ENCODE peak calls at places on chromosomes 4 and X, in six cellular contexts. J is endothelial cell, V is adrenal gland, P is GM10248, B is HepG2, I is nephron progenitor cell. T is an unnamed sample.

GRCh38 chrX:140697618-140698017 is 11.9 kb upstream of the LINC00632 start:
- DNase-seq in J (no peak), V (no peak), P (no peak), B (no peak), I (no peak), T (no peak)

GRCh38 chrX:35461164-35461563 is 337.0 kb upstream of the MAGEB16 start:
- DNase-seq in J (no peak), V (no peak), P (no peak), B (no peak), I (no peak), T (no peak)

GRCh38 chrX:139802048-139802447 is 94.1 kb upstream of the MCF2 start:
- DNase-seq in J (no peak), V (no peak), P (no peak), B (no peak), I (no peak), T (no peak)

GRCh38 chrX:76279007-76279406 is 106.1 kb downstream of the PBDC1 start:
- DNase-seq in J (peak), V (peak), P (peak), B (peak), I (peak), T (peak)

GRCh38 chrX:40201486-40201885 is 103.7 kb upstream of the BCOR start:
- DNase-seq in J (no peak), V (no peak), P (peak), B (no peak), I (no peak), T (no peak)

GRCh38 chr4:107837298-107837697 is 12.6 kb downstream of the SGMS2 start:
- DNase-seq in J (no peak), V (no peak), P (no peak), B (no peak), I (no peak), T (no peak)

GRCh38 chr4:182254381-182254780 is 11.2 kb downstream of the TENM3 start:
- DNase-seq in J (no peak), V (no peak), P (no peak), B (no peak), I (no peak), T (no peak)

GRCh38 chr4:158793021-158793420 is 24.2 kb downstream of the FNIP2 start:
- DNase-seq in J (no peak), V (no peak), P (no peak), B (no peak), I (no peak), T (no peak)

GRCh38 chrX:118853596-118853995 is 30.0 kb downstream of the ZCCHC12 start:
- DNase-seq in J (no peak), V (no peak), P (no peak), B (no peak), I (no peak), T (no peak)

GRCh38 chrX:74925210-74926088 is at the start of gene NEXMIF:
- DNase-seq in J (peak), V (peak), P (peak), B (peak), I (peak), T (no peak)

GRCh38 chr4:91829531-91829930 is 474.2 kb upstream of the GRID2 start:
- DNase-seq in J (no peak), V (no peak), P (no peak), B (no peak), I (no peak), T (no peak)

GRCh38 chr4:14883166-14883565 is 119.1 kb upstream of the CPEB2 start:
- DNase-seq in J (no peak), V (no peak), P (no peak), B (no peak), I (no peak), T (no peak)

GRCh38 chr4:137651128-137651527 is 118.8 kb upstream of the PCDH18 start:
- DNase-seq in J (no peak), V (no peak), P (no peak), B (no peak), I (no peak), T (no peak)

GRCh38 chr4:113760852-113761681 is 471 bp downstream of the CAMK2D start:
- DNase-seq in J (peak), V (peak), P (peak), B (peak), I (peak), T (peak)

GRCh38 chr4:189547537-189547936 is 393.1 kb upstream of the FRG1 start:
- DNase-seq in J (no peak), V (no peak), P (no peak), B (no peak), I (no peak), T (no peak)

GRCh38 chr4:77449162-77449561 is 156.5 kb upstream of the CXCL13 start:
- DNase-seq in J (no peak), V (no peak), P (no peak), B (no peak), I (no peak), T (no peak)

GRCh38 chr4:119149110-119149509 is 13.5 kb downstream of the MYOZ2 start:
- DNase-seq in J (no peak), V (no peak), P (no peak), B (no peak), I (no peak), T (no peak)

GRCh38 chr4:162408309-162408708 is 244.5 kb upstream of the FSTL5 start:
- DNase-seq in J (no peak), V (no peak), P (no peak), B (no peak), I (no peak), T (no peak)

GRCh38 chr4:63211377-63211776 is 1197.9 kb downstream of the TECRL start:
- DNase-seq in J (no peak), V (no peak), P (no peak), B (no peak), I (no peak), T (no peak)

GRCh38 chr4:119110121-119110520 is 25.5 kb upstream of the MYOZ2 start:
- DNase-seq in J (no peak), V (no peak), P (no peak), B (no peak), I (no peak), T (no peak)

GRCh38 chr4:185640809-185641675 is 105.7 kb upstream of the PDLIM3 start:
- DNase-seq in J (no peak), V (no peak), P (peak), B (peak), I (no peak), T (no peak)

GRCh38 chr4:65943076-65943475 is 272.8 kb upstream of the EPHA5 start:
- DNase-seq in J (peak), V (no peak), P (no peak), B (peak), I (no peak), T (no peak)

GRCh38 chrX:35665311-35665710 is 132.8 kb upstream of the MAGEB16 start:
- DNase-seq in J (no peak), V (no peak), P (no peak), B (no peak), I (no peak), T (no peak)

GRCh38 chr4:118307619-118308018 is 45.2 kb downstream of the PRSS12 start:
- DNase-seq in J (no peak), V (no peak), P (no peak), B (no peak), I (no peak), T (no peak)

GRCh38 chrX:54180403-54180802 is 2.7 kb downstream of the FAM120C start:
- DNase-seq in J (no peak), V (no peak), P (no peak), B (no peak), I (no peak), T (no peak)

GRCh38 chr4:77579406-77580076 is 26.1 kb upstream of the CXCL13 start:
- DNase-seq in J (no peak), V (no peak), P (no peak), B (no peak), I (no peak), T (no peak)

GRCh38 chr4:6225469-6225868 is 25.1 kb upstream of the JAKMIP1 start:
- DNase-seq in J (peak), V (no peak), P (no peak), B (no peak), I (peak), T (peak)

GRCh38 chr4:71050809-71051208 is 57.4 kb downstream of the DCK start:
- DNase-seq in J (no peak), V (no peak), P (no peak), B (no peak), I (no peak), T (no peak)

GRCh38 chr4:140662082-140662869 is 93.5 kb upstream of the UCP1 start:
- DNase-seq in J (no peak), V (no peak), P (no peak), B (peak), I (no peak), T (no peak)

GRCh38 chrX:38311743-38312142 is 15.6 kb downstream of the RPGR start:
- DNase-seq in J (no peak), V (no peak), P (no peak), B (no peak), I (no peak), T (no peak)

DNA sequence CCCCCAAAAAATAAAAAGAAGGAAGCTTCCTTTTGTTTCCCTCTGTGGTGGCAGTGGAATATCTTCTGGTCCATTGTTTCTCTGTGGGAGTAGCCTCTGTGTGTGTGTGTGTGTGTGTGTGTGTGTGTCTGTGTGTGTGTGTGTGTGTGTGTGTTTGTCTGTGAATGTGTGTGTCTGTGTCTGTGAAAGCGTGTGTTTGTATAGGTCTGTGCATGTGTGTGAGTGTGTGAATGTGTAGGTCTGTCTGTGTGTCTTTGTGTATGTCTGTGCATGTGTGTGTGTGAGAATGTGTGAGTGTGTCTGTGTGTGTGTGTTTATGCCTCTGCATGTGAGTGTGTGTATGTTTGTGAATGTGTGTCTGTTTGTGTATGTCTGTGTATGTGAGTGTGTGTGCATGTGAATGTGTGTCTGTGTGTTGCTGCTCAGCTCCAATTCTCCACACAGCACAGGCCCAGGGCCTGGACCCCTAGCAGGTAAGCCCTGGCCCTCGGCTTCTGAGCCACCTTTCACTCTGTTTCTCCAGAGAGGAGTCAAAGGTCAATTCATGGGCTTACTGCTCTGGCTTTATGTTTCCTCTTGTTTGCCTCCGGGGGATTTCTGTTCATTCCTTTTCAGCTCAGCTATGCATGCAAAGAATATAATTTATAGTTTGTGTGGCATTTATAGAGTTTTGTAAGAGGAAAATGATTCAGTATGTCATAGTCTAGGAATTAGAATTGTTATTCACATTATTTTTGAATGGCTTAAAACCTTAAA is 89.8 kb downstream of the UCHL1 start:
- DNase-seq in J (no peak), V (no peak), P (no peak), B (no peak), I (peak), T (no peak)
- TF ChIP-seq CTCF in J (no peak), V (no peak), P (no peak), B (no peak), I (no peak), T (no peak)

GRCh38 chr4:82555279-82555678 is 6.5 kb downstream of the TMEM150C start:
- DNase-seq in J (no peak), V (no peak), P (no peak), B (no peak), I (no peak), T (no peak)
- TF ChIP-seq CTCF in J (no peak), V (no peak), P (no peak), B (no peak), I (no peak), T (no peak)

GRCh38 chr4:89556596-89557305 is 249.2 kb upstream of the GPRIN3 start:
- DNase-seq in J (no peak), V (no peak), P (no peak), B (no peak), I (no peak), T (no peak)

GRCh38 chr4:89563431-89563830 is 255.8 kb upstream of the GPRIN3 start:
- DNase-seq in J (no peak), V (no peak), P (no peak), B (no peak), I (no peak), T (no peak)

GRCh38 chr4:89561051-89561450 is 253.5 kb upstream of the GPRIN3 start:
- DNase-seq in J (no peak), V (no peak), P (no peak), B (no peak), I (no peak), T (no peak)

GRCh38 chr4:89562715-89563114 is 255.1 kb upstream of the GPRIN3 start:
- DNase-seq in J (no peak), V (no peak), P (no peak), B (no peak), I (no peak), T (no peak)

DNA sequence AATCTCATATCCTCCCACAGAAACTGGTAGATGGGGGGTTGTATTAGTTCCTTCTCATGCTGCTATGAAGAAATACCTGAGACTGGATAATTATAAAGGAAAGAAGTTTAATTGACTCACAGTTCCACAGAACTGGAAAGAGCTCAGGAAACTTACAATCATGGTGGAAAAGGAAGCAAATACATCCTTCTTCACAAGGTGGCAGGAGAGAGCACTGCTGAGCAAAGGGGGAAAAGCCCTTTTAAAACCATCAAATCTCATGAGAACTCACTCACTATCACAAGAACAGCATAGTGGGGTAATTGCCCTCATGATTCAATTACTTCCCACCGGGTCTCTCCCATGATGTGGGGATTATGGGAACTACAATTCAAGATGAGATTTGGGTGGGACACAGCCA is 250.5 kb upstream of the GPRIN3 start:
- DNase-seq in J (no peak), V (no peak), P (no peak), B (no peak), I (no peak), T (no peak)
- TF ChIP-seq CTCF in J (peak), V (no peak), P (peak), B (peak), I (peak), T (peak)

GRCh38 chr4:150960079-150960478 is 55.0 kb downstream of the LRBA start:
- DNase-seq in J (no peak), V (no peak), P (no peak), B (peak), I (no peak), T (no peak)
- TF ChIP-seq CTCF in J (no peak), V (peak), P (no peak), B (peak), I (peak), T (peak)

DNA sequence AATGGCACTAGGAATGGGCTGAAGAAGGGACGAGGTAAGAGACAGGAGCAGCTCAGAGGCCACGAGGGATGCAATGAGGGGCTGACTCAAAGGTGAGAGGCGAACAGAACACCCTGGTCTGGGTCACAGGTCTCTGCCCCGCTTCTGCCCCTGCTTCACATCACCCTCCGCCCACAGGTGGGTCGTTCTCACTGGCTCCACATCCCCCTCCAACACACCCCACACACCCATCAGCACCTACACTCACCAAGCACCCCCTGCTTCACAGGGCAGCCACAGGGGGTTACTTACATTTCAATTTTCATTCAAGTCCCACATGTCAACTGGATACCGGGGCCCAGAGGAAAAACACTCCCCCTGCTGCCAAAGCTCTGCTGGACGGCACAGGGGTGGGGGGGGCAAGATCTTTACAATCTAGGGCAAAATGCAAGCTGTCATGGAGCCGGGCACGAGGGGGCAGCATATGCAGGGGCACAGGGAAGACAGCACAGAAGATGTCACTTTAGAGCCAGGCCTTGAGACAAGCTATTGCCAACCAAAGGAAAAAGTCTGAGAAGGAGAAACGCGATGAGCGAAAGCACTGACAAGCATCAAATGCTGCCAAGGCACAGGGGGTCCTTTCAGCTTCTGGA is 94.1 kb downstream of the AFAP1 start:
- DNase-seq in J (no peak), V (no peak), P (no peak), B (peak), I (no peak), T (no peak)
- TF ChIP-seq CTCF in J (no peak), V (no peak), P (no peak), B (peak), I (no peak), T (no peak)